ENCODE peak calls at places on chromosomes 13 and 19, in ten cellular contexts. One of them, this sample, is unnamed.

GRCh38 chr13:105925496-105925895 is 610.0 kb downstream of the EFNB2 start:
- DNase-seq in memory B cell: no peak
- DNase-seq in pons: no peak
- DNase-seq in kidney epithelial cell: peak
- DNase-seq in stimulated activated CD8-positive, alpha-beta memory T cell treated with anti-CD3 and anti-CD28 coated beads, Interleukin-2, amount 100 ng/mL, for 1 hour: no peak
- DNase-seq in GM04504: peak
- DNase-seq in GM03348: no peak
- DNase-seq in effector CD4-positive, alpha-beta T cell: no peak
- DNase-seq in activated CD4-positive, alpha-beta T cell treated with anti-CD3 and anti-CD28 coated beads, Interleukin-2, amount 50 U/mL, for 1 hour: no peak
- DNase-seq in activated T-helper 1 cell treated with Interleukin-2 at 50 U/mL for 16 hours: no peak
- DNase-seq in this sample: no peak

GRCh38 chr13:76292726-76293125 is 593.5 kb downstream of the KCTD12 start:
- DNase-seq in memory B cell: no peak
- DNase-seq in pons: no peak
- DNase-seq in kidney epithelial cell: no peak
- DNase-seq in stimulated activated CD8-positive, alpha-beta memory T cell treated with anti-CD3 and anti-CD28 coated beads, Interleukin-2, amount 100 ng/mL, for 1 hour: no peak
- DNase-seq in GM04504: no peak
- DNase-seq in GM03348: no peak
- DNase-seq in effector CD4-positive, alpha-beta T cell: no peak
- DNase-seq in activated CD4-positive, alpha-beta T cell treated with anti-CD3 and anti-CD28 coated beads, Interleukin-2, amount 50 U/mL, for 1 hour: no peak
- DNase-seq in activated T-helper 1 cell treated with Interleukin-2 at 50 U/mL for 16 hours: no peak
- DNase-seq in this sample: no peak

GRCh38 chr13:72782717-72783116 is 784 bp downstream of the PIBF1 start:
- DNase-seq in memory B cell: no peak
- DNase-seq in pons: no peak
- DNase-seq in kidney epithelial cell: no peak
- DNase-seq in stimulated activated CD8-positive, alpha-beta memory T cell treated with anti-CD3 and anti-CD28 coated beads, Interleukin-2, amount 100 ng/mL, for 1 hour: no peak
- DNase-seq in GM04504: peak
- DNase-seq in GM03348: no peak
- DNase-seq in effector CD4-positive, alpha-beta T cell: no peak
- DNase-seq in activated CD4-positive, alpha-beta T cell treated with anti-CD3 and anti-CD28 coated beads, Interleukin-2, amount 50 U/mL, for 1 hour: peak
- DNase-seq in activated T-helper 1 cell treated with Interleukin-2 at 50 U/mL for 16 hours: no peak
- DNase-seq in this sample: peak

GRCh38 chr13:36382030-36382429 is 35.8 kb upstream of the SPART start:
- DNase-seq in memory B cell: no peak
- DNase-seq in pons: no peak
- DNase-seq in kidney epithelial cell: peak
- DNase-seq in stimulated activated CD8-positive, alpha-beta memory T cell treated with anti-CD3 and anti-CD28 coated beads, Interleukin-2, amount 100 ng/mL, for 1 hour: no peak
- DNase-seq in GM04504: no peak
- DNase-seq in GM03348: no peak
- DNase-seq in effector CD4-positive, alpha-beta T cell: no peak
- DNase-seq in activated CD4-positive, alpha-beta T cell treated with anti-CD3 and anti-CD28 coated beads, Interleukin-2, amount 50 U/mL, for 1 hour: no peak
- DNase-seq in activated T-helper 1 cell treated with Interleukin-2 at 50 U/mL for 16 hours: no peak
- DNase-seq in this sample: no peak

GRCh38 chr13:91467236-91467635 is 68.8 kb downstream of the GPC5 start:
- DNase-seq in memory B cell: no peak
- DNase-seq in pons: no peak
- DNase-seq in kidney epithelial cell: no peak
- DNase-seq in stimulated activated CD8-positive, alpha-beta memory T cell treated with anti-CD3 and anti-CD28 coated beads, Interleukin-2, amount 100 ng/mL, for 1 hour: no peak
- DNase-seq in GM04504: no peak
- DNase-seq in GM03348: no peak
- DNase-seq in effector CD4-positive, alpha-beta T cell: no peak
- DNase-seq in activated CD4-positive, alpha-beta T cell treated with anti-CD3 and anti-CD28 coated beads, Interleukin-2, amount 50 U/mL, for 1 hour: no peak
- DNase-seq in activated T-helper 1 cell treated with Interleukin-2 at 50 U/mL for 16 hours: no peak
- DNase-seq in this sample: no peak

GRCh38 chr13:43273362-43273761 is 250.0 kb downstream of the DNAJC15 start:
- DNase-seq in memory B cell: no peak
- DNase-seq in pons: no peak
- DNase-seq in kidney epithelial cell: peak
- DNase-seq in stimulated activated CD8-positive, alpha-beta memory T cell treated with anti-CD3 and anti-CD28 coated beads, Interleukin-2, amount 100 ng/mL, for 1 hour: no peak
- DNase-seq in GM04504: no peak
- DNase-seq in GM03348: no peak
- DNase-seq in effector CD4-positive, alpha-beta T cell: no peak
- DNase-seq in activated CD4-positive, alpha-beta T cell treated with anti-CD3 and anti-CD28 coated beads, Interleukin-2, amount 50 U/mL, for 1 hour: no peak
- DNase-seq in activated T-helper 1 cell treated with Interleukin-2 at 50 U/mL for 16 hours: no peak
- DNase-seq in this sample: no peak

GRCh38 chr19:33982706-33983105 is 186.0 kb downstream of the KCTD15 start:
- DNase-seq in memory B cell: no peak
- DNase-seq in pons: no peak
- DNase-seq in kidney epithelial cell: no peak
- DNase-seq in stimulated activated CD8-positive, alpha-beta memory T cell treated with anti-CD3 and anti-CD28 coated beads, Interleukin-2, amount 100 ng/mL, for 1 hour: no peak
- DNase-seq in GM04504: no peak
- DNase-seq in GM03348: no peak
- DNase-seq in effector CD4-positive, alpha-beta T cell: no peak
- DNase-seq in activated CD4-positive, alpha-beta T cell treated with anti-CD3 and anti-CD28 coated beads, Interleukin-2, amount 50 U/mL, for 1 hour: no peak
- DNase-seq in activated T-helper 1 cell treated with Interleukin-2 at 50 U/mL for 16 hours: no peak
- DNase-seq in this sample: no peak

GRCh38 chr13:107203146-107203847 is 635.4 kb upstream of the ARGLU1 start:
- DNase-seq in memory B cell: no peak
- DNase-seq in pons: no peak
- DNase-seq in kidney epithelial cell: no peak
- DNase-seq in stimulated activated CD8-positive, alpha-beta memory T cell treated with anti-CD3 and anti-CD28 coated beads, Interleukin-2, amount 100 ng/mL, for 1 hour: no peak
- DNase-seq in GM04504: no peak
- DNase-seq in GM03348: peak
- DNase-seq in effector CD4-positive, alpha-beta T cell: no peak
- DNase-seq in activated CD4-positive, alpha-beta T cell treated with anti-CD3 and anti-CD28 coated beads, Interleukin-2, amount 50 U/mL, for 1 hour: no peak
- DNase-seq in activated T-helper 1 cell treated with Interleukin-2 at 50 U/mL for 16 hours: no peak
- DNase-seq in this sample: peak

GRCh38 chr13:42275098-42275471 is 3.1 kb downstream of the AKAP11 start:
- DNase-seq in memory B cell: peak
- DNase-seq in pons: peak
- DNase-seq in kidney epithelial cell: no peak
- DNase-seq in stimulated activated CD8-positive, alpha-beta memory T cell treated with anti-CD3 and anti-CD28 coated beads, Interleukin-2, amount 100 ng/mL, for 1 hour: no peak
- DNase-seq in GM04504: no peak
- DNase-seq in GM03348: no peak
- DNase-seq in effector CD4-positive, alpha-beta T cell: no peak
- DNase-seq in activated CD4-positive, alpha-beta T cell treated with anti-CD3 and anti-CD28 coated beads, Interleukin-2, amount 50 U/mL, for 1 hour: no peak
- DNase-seq in activated T-helper 1 cell treated with Interleukin-2 at 50 U/mL for 16 hours: no peak
- DNase-seq in this sample: peak

GRCh38 chr13:37406031-37406430 is 192.5 kb downstream of the POSTN start:
- DNase-seq in memory B cell: no peak
- DNase-seq in pons: no peak
- DNase-seq in kidney epithelial cell: no peak
- DNase-seq in stimulated activated CD8-positive, alpha-beta memory T cell treated with anti-CD3 and anti-CD28 coated beads, Interleukin-2, amount 100 ng/mL, for 1 hour: no peak
- DNase-seq in GM04504: no peak
- DNase-seq in GM03348: no peak
- DNase-seq in effector CD4-positive, alpha-beta T cell: no peak
- DNase-seq in activated CD4-positive, alpha-beta T cell treated with anti-CD3 and anti-CD28 coated beads, Interleukin-2, amount 50 U/mL, for 1 hour: no peak
- DNase-seq in activated T-helper 1 cell treated with Interleukin-2 at 50 U/mL for 16 hours: no peak
- DNase-seq in this sample: no peak

GRCh38 chr19:48683349-48683748 is 10.5 kb upstream of the NTN5 start:
- DNase-seq in memory B cell: no peak
- DNase-seq in pons: peak
- DNase-seq in kidney epithelial cell: no peak
- DNase-seq in stimulated activated CD8-positive, alpha-beta memory T cell treated with anti-CD3 and anti-CD28 coated beads, Interleukin-2, amount 100 ng/mL, for 1 hour: no peak
- DNase-seq in GM04504: no peak
- DNase-seq in GM03348: peak
- DNase-seq in effector CD4-positive, alpha-beta T cell: no peak
- DNase-seq in activated CD4-positive, alpha-beta T cell treated with anti-CD3 and anti-CD28 coated beads, Interleukin-2, amount 50 U/mL, for 1 hour: no peak
- DNase-seq in activated T-helper 1 cell treated with Interleukin-2 at 50 U/mL for 16 hours: no peak
- DNase-seq in this sample: no peak

This sample was measured in NAMALWA.